ENCODE peak calls at places on chromosome 1, in seven cellular contexts. N is thyroid gland, G is prostate gland, R is esophagus squamous epithelium, D is IMR-90, H is uterus, M is body of pancreas. Y is an unnamed sample.

GRCh38 chr1:4464478-4464877 is 189.9 kb upstream of the AJAP1 start:
- DNase-seq in N (no peak), G (no peak), R (no peak), D (no peak), H (no peak), M (no peak), Y (no peak)

GRCh38 chr1:66207484-66207883 is 326.5 kb upstream of the SGIP1 start:
- DNase-seq in N (no peak), G (no peak), R (no peak), D (peak), H (peak), M (no peak), Y (no peak)

GRCh38 chr1:56590520-56591011 is 11.2 kb upstream of the PLPP3 start:
- DNase-seq in N (no peak), G (no peak), R (no peak), D (no peak), H (no peak), M (no peak), Y (no peak)

GRCh38 chr1:26336477-26337205 is 17.3 kb downstream of the CRYBG2 start:
- DNase-seq in N (peak), G (peak), R (no peak), D (no peak), H (peak), M (peak), Y (peak)

GRCh38 chr1:29518183-29518835 is 282.0 kb downstream of the PTPRU start:
- DNase-seq in N (no peak), G (no peak), R (no peak), D (no peak), H (no peak), M (no peak), Y (no peak)

GRCh38 chr1:32263744-32264143 is 12.7 kb downstream of the LCK start:
- DNase-seq in N (no peak), G (no peak), R (no peak), D (no peak), H (no peak), M (no peak), Y (no peak)

GRCh38 chr1:155932085-155932484 is 2.1 kb downstream of the KHDC4 start:
- DNase-seq in N (no peak), G (no peak), R (no peak), D (no peak), H (no peak), M (no peak), Y (no peak)

GRCh38 chr1:175520186-175520585 is 223.2 kb downstream of the TNR start:
- DNase-seq in N (peak), G (peak), R (no peak), D (no peak), H (no peak), M (peak), Y (no peak)

GRCh38 chr1:5001466-5001865 is 347.1 kb downstream of the AJAP1 start:
- DNase-seq in N (no peak), G (no peak), R (no peak), D (no peak), H (no peak), M (no peak), Y (no peak)

GRCh38 chr1:228989992-228990827 is 254.9 kb downstream of the RHOU start:
- DNase-seq in N (peak), G (no peak), R (no peak), D (no peak), H (peak), M (peak), Y (peak)

GRCh38 chr1:32768110-32768857 is 48.9 kb downstream of the YARS1 start:
- DNase-seq in N (no peak), G (no peak), R (no peak), D (no peak), H (no peak), M (no peak), Y (no peak)

GRCh38 chr1:238396140-238396539 is 505.4 kb upstream of the ZP4 start:
- DNase-seq in N (no peak), G (no peak), R (no peak), D (no peak), H (no peak), M (no peak), Y (no peak)

GRCh38 chr1:108080448-108080847 is 115.5 kb upstream of the VAV3 start:
- DNase-seq in N (no peak), G (no peak), R (no peak), D (no peak), H (no peak), M (no peak), Y (no peak)

GRCh38 chr1:30130106-30130505 is 593.3 kb downstream of the MATN1 start:
- DNase-seq in N (no peak), G (no peak), R (no peak), D (no peak), H (no peak), M (no peak), Y (no peak)

GRCh38 chr1:185864889-185865288 is 130.7 kb downstream of the HMCN1 start:
- DNase-seq in N (peak), G (no peak), R (no peak), D (peak), H (no peak), M (no peak), Y (no peak)

GRCh38 chr1:60596791-60597748 is 485.3 kb upstream of the NFIA start:
- DNase-seq in N (no peak), G (no peak), R (no peak), D (no peak), H (no peak), M (no peak), Y (no peak)

GRCh38 chr1:89312572-89312971 is 39.9 kb upstream of the GBP5 start:
- DNase-seq in N (no peak), G (no peak), R (no peak), D (no peak), H (no peak), M (no peak), Y (no peak)

GRCh38 chr1:53449026-53449425 is 10.2 kb upstream of the DMRTB1 start:
- DNase-seq in N (no peak), G (no peak), R (no peak), D (peak), H (no peak), M (no peak), Y (no peak)

GRCh38 chr1:233912447-233912846 is 8.0 kb downstream of the SLC35F3 start:
- DNase-seq in N (no peak), G (no peak), R (no peak), D (no peak), H (no peak), M (no peak), Y (no peak)

GRCh38 chr1:207848234-207848633 is 62.7 kb downstream of the CD34 start:
- DNase-seq in N (peak), G (peak), R (peak), D (peak), H (peak), M (peak), Y (peak)
- TF ChIP-seq POLR2A in N (no peak), G (no peak), R (no peak), D (no peak), H (no peak), M (no peak), Y (no peak)

GRCh38 chr1:20658166-20658915 is 2.8 kb downstream of the DDOST start:
- DNase-seq in N (no peak), G (no peak), R (no peak), D (no peak), H (no peak), M (no peak), Y (no peak)

GRCh38 chr1:20648946-20649345 is 12.2 kb downstream of the DDOST start:
- DNase-seq in N (no peak), G (no peak), R (no peak), D (no peak), H (no peak), M (no peak), Y (no peak)

GRCh38 chr1:20652300-20652699 is 8.9 kb downstream of the DDOST start:
- DNase-seq in N (no peak), G (no peak), R (no peak), D (no peak), H (no peak), M (no peak), Y (no peak)

GRCh38 chr1:20657024-20657423 is 4.1 kb downstream of the DDOST start:
- DNase-seq in N (no peak), G (no peak), R (no peak), D (no peak), H (no peak), M (no peak), Y (no peak)

DNA sequence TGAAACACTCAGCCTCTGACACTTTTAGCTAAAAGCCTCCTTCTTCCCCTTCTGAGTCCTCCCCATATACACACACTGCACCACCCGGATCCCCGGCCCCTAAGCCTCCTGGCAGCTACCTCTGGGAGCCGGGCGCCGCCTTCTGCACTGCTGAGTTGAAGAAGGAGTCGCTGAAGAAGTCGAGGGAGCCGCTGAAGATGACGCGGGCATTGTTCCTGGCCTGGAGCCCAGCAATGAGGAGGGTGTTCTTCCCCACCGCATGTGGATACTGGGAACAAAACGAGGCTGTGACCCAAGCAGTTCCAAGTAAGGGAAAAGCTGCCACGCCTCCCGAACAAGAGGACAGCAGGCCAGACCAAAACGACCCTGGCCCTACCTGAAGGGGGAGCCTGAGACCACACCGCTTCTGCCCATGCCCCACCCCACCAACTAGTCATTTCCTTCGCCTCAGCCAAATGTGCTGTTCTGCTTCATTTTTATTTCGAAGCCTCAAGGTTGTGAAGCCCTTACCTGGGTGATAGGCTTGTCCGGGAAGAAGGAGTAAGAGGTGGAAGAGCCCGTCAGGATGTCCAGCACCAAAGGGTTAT is 7.0 kb downstream of the DDOST start:
- DNase-seq in N (no peak), G (no peak), R (no peak), D (no peak), H (no peak), M (no peak), Y (no peak)
- TF ChIP-seq CTCF in N (no peak), G (no peak), R (no peak), D (no peak), H (no peak), M (no peak), Y (no peak)

DNA sequence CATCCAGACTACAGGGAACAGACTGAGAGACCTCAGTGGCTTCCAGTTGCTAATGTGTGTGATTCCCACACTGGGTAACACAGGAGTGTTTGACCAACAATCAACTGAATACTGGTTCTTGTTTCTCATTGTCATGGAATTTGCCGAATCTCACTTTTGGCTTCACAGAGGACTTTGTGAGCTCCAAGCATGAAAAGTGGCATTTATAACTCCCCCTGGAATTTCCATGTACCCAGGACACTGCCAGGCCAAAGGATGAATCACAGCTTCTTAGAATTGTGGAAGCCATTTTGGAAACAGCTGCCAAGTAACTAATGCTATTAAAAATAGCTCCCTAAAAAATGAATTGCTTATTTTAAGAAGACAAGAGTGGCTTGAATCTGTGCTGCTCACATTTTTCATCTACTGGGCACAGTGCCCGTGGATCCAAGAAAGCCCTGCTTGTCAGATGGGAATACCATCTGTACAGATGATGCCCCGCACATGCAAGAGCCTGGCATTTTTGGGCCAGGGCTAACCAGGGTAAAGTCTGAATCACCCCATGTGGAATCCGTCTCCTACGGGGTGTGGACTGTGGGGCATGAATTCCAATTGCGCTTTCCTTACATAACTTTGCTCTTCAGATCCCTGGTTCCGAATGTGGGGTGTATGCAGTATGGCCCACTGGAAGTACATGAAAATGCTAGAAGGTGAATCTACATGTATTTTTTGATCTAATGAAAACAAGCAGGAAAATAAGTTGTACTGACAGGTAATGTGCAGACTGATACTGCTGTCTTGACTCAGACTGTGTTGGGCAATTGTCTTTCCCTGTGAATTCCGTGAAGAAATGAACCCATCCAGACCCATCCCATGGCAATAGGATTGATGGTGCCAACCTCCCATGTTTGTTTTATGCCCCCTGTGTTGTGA is 487.3 kb downstream of the SIPA1L2 start:
- DNase-seq in N (peak), G (peak), R (no peak), D (peak), H (peak), M (no peak), Y (peak)
- TF ChIP-seq POLR2A in N (no peak), G (no peak), R (no peak), D (no peak), H (no peak), M (no peak), Y (no peak)

GRCh38 chr1:194829492-194829891 is 1643.1 kb upstream of the B3GALT2 start:
- DNase-seq in N (no peak), G (no peak), R (no peak), D (peak), H (no peak), M (no peak), Y (no peak)

GRCh38 chr1:194830387-194830786 is 1644.0 kb upstream of the B3GALT2 start:
- DNase-seq in N (no peak), G (no peak), R (no peak), D (no peak), H (no peak), M (no peak), Y (no peak)

GRCh38 chr1:194825382-194825781 is 1639.0 kb upstream of the B3GALT2 start:
- DNase-seq in N (no peak), G (no peak), R (no peak), D (no peak), H (no peak), M (no peak), Y (no peak)
- TF ChIP-seq CTCF in N (no peak), G (no peak), R (no peak), D (no peak), H (no peak), M (no peak), Y (no peak)

DNA sequence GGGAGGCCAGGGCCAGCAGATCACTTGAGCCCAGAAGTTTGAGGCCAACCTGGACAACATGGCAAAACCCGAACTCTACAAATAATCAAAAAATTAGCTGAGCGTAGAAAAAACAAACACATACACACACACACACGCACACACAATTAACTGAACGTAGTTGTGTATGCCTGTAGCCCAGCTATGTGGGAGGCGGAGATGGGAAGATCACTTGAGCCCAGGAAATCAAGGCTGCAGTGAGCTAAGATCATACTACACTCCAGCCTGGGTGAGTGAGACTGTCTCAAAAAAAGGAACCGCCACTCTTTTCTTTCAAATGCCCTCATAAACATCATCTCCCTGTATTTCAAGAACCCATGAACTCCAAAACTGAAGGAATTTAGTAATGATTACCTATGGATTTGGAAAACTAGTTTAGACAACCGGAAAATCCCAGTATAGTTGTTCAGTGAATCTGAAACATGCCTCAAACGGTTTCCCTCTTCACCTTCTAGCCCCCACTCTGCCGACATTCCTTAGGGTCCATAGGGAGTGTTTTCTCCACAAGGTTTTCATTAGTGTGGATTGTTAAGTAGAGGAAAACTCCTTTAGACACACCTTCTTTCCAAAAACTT is 4.5 kb downstream of the TXNIP start:
- DNase-seq in N (peak), G (no peak), R (no peak), D (no peak), H (peak), M (no peak), Y (no peak)
- TF ChIP-seq POLR2A in N (peak), G (no peak), R (no peak), D (no peak), H (no peak), M (peak), Y (no peak)

GRCh38 chr1:15947382-15948090 is 28.4 kb downstream of the ZBTB17 start:
- DNase-seq in N (no peak), G (no peak), R (no peak), D (no peak), H (no peak), M (no peak), Y (peak)

GRCh38 chr1:15948600-15949452 is 27.1 kb downstream of the ZBTB17 start:
- DNase-seq in N (peak), G (no peak), R (no peak), D (peak), H (peak), M (peak), Y (peak)

GRCh38 chr1:15946546-15947381 is 29.1 kb downstream of the ZBTB17 start:
- DNase-seq in N (no peak), G (no peak), R (no peak), D (no peak), H (peak), M (no peak), Y (no peak)

GRCh38 chr1:15949453-15950245 is 26.3 kb downstream of the ZBTB17 start:
- DNase-seq in N (peak), G (peak), R (peak), D (peak), H (peak), M (peak), Y (peak)

DNA sequence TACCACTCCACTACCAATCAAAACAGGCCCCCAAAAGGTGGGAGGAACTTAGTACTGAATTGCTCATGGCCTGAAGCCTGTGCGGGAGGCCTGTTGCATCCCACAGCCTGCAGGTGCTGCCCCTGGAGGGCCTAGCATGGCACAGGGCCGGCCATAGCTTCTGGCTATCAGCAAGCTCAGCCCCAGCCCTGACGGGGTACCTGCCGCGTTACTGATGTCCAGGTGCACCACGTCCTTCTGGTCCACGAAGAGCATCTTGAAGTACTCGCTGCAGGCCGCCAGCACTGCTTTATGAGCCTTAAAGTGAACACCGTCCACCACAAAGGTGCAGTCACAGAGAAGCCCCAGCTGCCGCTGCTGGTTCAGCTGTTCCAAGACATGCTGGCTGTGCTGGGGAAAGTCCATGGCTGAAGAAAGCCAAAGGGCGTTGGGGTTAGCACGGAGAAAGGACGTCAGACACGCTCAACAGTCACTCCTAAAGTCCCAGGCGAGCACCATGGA is 27.8 kb downstream of the ZBTB17 start:
- DNase-seq in N (no peak), G (no peak), R (no peak), D (no peak), H (no peak), M (no peak), Y (peak)
- TF ChIP-seq CTCF in N (no peak), G (no peak), R (no peak), D (no peak), H (no peak), M (no peak), Y (no peak)

GRCh38 chr1:178726545-178726944 is 1.5 kb downstream of the RALGPS2 start:
- DNase-seq in N (no peak), G (no peak), R (no peak), D (no peak), H (no peak), M (no peak), Y (no peak)

GRCh38 chr1:178724386-178724733 is 684 bp upstream of the RALGPS2 start:
- DNase-seq in N (no peak), G (no peak), R (no peak), D (no peak), H (no peak), M (no peak), Y (no peak)

GRCh38 chr1:178724734-178725602 is at the start of gene RALGPS2:
- DNase-seq in N (peak), G (peak), R (no peak), D (peak), H (peak), M (peak), Y (peak)

GRCh38 chr1:178727014-178727895 is 2.2 kb downstream of the RALGPS2 start:
- DNase-seq in N (no peak), G (no peak), R (no peak), D (no peak), H (peak), M (peak), Y (no peak)

GRCh38 chr1:178725603-178726517 is 816 bp downstream of the RALGPS2 start:
- DNase-seq in N (peak), G (peak), R (peak), D (peak), H (peak), M (peak), Y (no peak)
- TF ChIP-seq POLR2A in N (peak), G (peak), R (no peak), D (no peak), H (no peak), M (peak), Y (no peak)

GRCh38 chr1:39699419-39699818 is 8.2 kb upstream of the HPCAL4 start:
- DNase-seq in N (no peak), G (no peak), R (no peak), D (no peak), H (no peak), M (no peak), Y (peak)
- TF ChIP-seq CTCF in N (no peak), G (no peak), R (peak), D (no peak), H (no peak), M (no peak), Y (no peak)

GRCh38 chr1:22738069-22738435 is 27.4 kb downstream of the EPHB2 start:
- DNase-seq in N (no peak), G (no peak), R (no peak), D (no peak), H (no peak), M (no peak), Y (no peak)
- TF ChIP-seq POLR2A in N (no peak), G (no peak), R (no peak), D (no peak), H (no peak), M (no peak), Y (no peak)

DNA sequence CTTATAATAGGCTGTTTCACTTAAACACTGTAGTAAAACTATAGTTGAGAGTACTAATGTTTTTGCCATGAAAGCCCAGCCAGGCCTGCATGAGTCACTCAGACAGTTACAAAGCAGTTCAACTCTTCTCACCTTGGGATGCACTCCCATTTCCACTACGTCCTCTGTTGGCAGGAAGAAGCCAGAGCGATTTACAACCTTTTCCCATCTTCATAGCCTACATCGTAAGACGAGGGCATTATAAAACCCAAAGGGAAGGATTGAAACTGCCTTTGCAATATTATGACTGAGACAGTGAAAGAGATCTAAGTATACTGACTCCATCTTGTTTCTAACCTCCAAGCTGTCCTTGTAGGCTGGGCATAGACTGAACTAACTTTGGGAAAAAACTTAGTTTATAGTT is 71.8 kb upstream of the CSF1 start:
- DNase-seq in N (no peak), G (no peak), R (no peak), D (peak), H (peak), M (no peak), Y (no peak)
- TF ChIP-seq CTCF in N (no peak), G (no peak), R (no peak), D (peak), H (no peak), M (no peak), Y (no peak)

Y was measured in lower leg skin.